ENCODE peak calls at places on chromosomes 12 and 14, in six cellular contexts. B, V, M, W, Q and L are unnamed samples.

GRCh38 chr12:7555752-7556151 is 52.2 kb upstream of the CD163 start:
- DNase-seq in B (no peak), V (no peak), M (peak; percentile 6), W (no peak), Q (no peak), L (peak; percentile 7)

GRCh38 chr12:51977320-51977753 is 25.8 kb downstream of the ACVR1B start:
- DNase-seq in B (peak; percentile 27), V (no peak), M (no peak), W (no peak), Q (no peak), L (no peak)

GRCh38 chr12:12474931-12475485 is 87.7 kb downstream of the DUSP16 start:
- DNase-seq in B (no peak), V (peak; percentile 26), M (peak; percentile 64), W (peak; percentile 87), Q (no peak), L (no peak)

GRCh38 chr12:105978686-105979085 is 160.1 kb downstream of the NUAK1 start:
- DNase-seq in B (no peak), V (no peak), M (no peak), W (no peak), Q (no peak), L (no peak)

GRCh38 chr12:76025601-76026575 is 5.7 kb downstream of the PHLDA1 start:
- DNase-seq in B (no peak), V (no peak), M (no peak), W (no peak), Q (no peak), L (no peak)

GRCh38 chr14:32434180-32434579 is 105.1 kb downstream of the AKAP6 start:
- DNase-seq in B (no peak), V (no peak), M (peak; percentile 30), W (no peak), Q (no peak), L (no peak)

GRCh38 chr14:75286313-75286712 is 7.7 kb downstream of the FOS start:
- DNase-seq in B (no peak), V (no peak), M (no peak), W (no peak), Q (no peak), L (peak; percentile 41)

GRCh38 chr14:30921305-30921704 is 46.9 kb downstream of the COCH start:
- DNase-seq in B (no peak), V (no peak), M (no peak), W (no peak), Q (no peak), L (no peak)

GRCh38 chr14:103517626-103518415 is 4.8 kb downstream of the CKB start:
- DNase-seq in B (no peak), V (peak; percentile 67), M (no peak), W (no peak), Q (no peak), L (peak; percentile 49)

GRCh38 chr14:99602054-99602787 is 1.8 kb downstream of the CCDC85C start:
- DNase-seq in B (peak; percentile 31), V (no peak), M (peak; percentile 55), W (no peak), Q (no peak), L (no peak)

GRCh38 chr14:64671591-64671990 is 32.6 kb upstream of the PLEKHG3 start:
- DNase-seq in B (peak; percentile 59), V (no peak), M (peak; percentile 50), W (no peak), Q (no peak), L (peak; percentile 85)

GRCh38 chr14:102342238-102342637 is 20.5 kb downstream of the CINP start:
- DNase-seq in B (no peak), V (no peak), M (no peak), W (no peak), Q (no peak), L (no peak)
- TF ChIP-seq CREB1 in B (no peak), V (no peak), M (no peak), W (no peak), Q (no peak), L (no peak)

GRCh38 chr14:23572841-23573240 is 5.2 kb upstream of the AP1G2 start:
- DNase-seq in B (peak; percentile 3), V (no peak), M (no peak), W (no peak), Q (no peak), L (no peak)
- TF ChIP-seq CREB1 in B (no peak), V (no peak), M (no peak), W (no peak), Q (no peak), L (no peak)

DNA sequence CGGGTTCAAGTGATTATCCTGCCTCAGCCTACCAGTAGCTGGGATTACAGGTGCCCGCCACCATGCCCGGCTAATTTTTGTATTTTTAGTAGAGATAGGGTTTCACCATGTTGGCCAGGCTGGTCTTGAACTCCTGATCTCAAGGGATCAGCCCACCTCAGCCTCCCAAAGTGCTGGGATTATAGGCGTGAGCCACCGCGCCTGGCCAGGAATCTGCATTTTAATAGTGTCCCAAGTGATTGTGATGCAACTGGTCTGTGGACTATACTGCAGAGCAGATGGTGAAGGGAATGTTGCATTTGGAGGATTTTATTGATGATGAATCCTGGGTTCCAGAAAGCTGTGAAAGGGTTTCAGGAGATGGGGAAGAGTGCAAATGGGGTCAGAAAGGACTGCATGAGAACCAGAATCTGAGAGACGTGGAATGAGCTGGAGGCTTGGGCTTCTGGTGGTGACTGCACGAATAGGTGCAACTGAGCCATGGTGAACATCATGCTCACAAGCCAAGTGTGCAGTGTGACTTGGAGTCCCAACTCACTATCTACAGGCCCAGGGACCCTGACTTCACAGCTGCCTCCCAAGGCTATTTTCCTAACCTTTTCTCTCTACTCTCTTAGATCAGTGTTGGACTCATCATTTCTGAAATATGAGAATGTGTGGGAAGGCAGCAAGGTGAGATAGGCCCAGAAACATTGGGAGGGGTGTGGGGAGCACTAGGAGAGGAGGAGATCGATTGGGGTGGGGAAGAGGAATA is 4.5 kb downstream of the RPS26 start:
- DNase-seq in B (no peak), V (no peak), M (peak; percentile 27), W (no peak), Q (no peak), L (peak; percentile 13)
- TF ChIP-seq CREB1 in B (no peak), V (no peak), M (no peak), W (no peak), Q (no peak), L (no peak)

GRCh38 chr12:32598688-32599087 is 80.4 kb upstream of the DNM1L start:
- DNase-seq in B (no peak), V (no peak), M (no peak), W (no peak), Q (no peak), L (no peak)

GRCh38 chr12:32605326-32606095 is 73.6 kb upstream of the DNM1L start:
- DNase-seq in B (no peak), V (no peak), M (no peak), W (no peak), Q (no peak), L (no peak)

GRCh38 chr12:32603071-32603470 is 76.0 kb upstream of the DNM1L start:
- DNase-seq in B (no peak), V (no peak), M (no peak), W (no peak), Q (no peak), L (no peak)

GRCh38 chr12:32604565-32604964 is 74.5 kb upstream of the DNM1L start:
- DNase-seq in B (no peak), V (no peak), M (no peak), W (no peak), Q (no peak), L (no peak)

DNA sequence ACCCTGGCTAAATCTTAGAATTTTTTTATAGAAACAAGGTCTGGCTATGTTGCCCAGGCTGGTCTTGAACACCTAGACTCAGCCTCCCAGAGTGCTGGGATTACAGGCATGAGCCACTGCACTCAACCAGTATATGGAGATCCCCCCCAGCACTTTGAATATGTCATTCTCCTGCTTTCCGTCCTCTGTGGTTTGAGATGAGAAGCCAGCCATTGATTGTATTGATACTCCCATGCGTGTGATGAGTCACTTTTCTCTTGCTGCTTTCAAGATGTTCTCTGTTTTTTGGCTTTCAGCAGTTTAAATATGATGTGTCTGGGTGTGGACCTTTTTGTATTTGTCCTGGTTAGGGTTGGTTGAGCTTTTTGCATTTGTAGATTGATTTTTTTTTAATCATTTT is 75.2 kb upstream of the DNM1L start:
- DNase-seq in B (no peak), V (no peak), M (no peak), W (peak; percentile 66), Q (no peak), L (no peak)
- TF ChIP-seq CREB1 in B (no peak), V (no peak), M (no peak), W (peak; percentile 51), Q (no peak), L (no peak)

DNA sequence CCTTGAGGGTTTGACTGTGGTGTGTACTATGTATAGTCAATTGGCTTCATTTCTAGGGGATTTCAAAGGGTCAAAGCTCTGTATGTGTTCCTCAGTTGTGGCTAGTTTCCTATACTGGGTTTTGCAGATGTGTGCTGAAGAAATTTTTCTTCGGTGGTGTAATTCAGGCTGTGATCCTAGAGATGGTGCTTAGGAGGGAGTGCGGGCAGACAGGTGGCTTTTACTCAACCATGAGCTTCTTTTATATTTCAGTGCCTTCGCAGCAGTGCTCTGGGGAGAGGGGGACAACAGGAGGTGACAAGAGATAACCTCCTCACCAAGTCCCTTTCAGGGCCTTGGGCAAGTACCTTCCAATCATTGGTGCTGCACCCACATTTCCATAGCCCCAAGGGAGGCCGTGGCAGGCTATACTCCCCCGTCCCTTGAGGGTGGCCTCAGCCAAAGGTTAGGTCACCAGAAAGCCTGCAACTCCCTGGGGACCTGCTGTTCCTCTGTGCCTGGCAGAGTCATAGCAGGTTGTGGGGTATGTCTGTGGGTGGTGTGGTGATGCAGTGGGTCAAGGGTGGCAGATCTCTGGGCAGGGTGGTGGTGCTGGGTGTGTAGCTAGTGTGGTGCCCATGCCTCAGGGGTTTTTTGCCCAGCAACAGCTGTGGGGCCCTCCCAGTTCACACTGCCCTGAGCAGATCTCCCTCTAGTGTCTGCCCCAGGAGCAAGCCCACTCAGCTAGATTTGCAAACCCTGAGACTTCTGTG is 37.0 kb upstream of the TMX1 start:
- DNase-seq in B (no peak), V (no peak), M (no peak), W (peak; percentile 81), Q (no peak), L (no peak)
- TF ChIP-seq CREB1 in B (no peak), V (no peak), M (no peak), W (no peak), Q (no peak), L (no peak)

DNA sequence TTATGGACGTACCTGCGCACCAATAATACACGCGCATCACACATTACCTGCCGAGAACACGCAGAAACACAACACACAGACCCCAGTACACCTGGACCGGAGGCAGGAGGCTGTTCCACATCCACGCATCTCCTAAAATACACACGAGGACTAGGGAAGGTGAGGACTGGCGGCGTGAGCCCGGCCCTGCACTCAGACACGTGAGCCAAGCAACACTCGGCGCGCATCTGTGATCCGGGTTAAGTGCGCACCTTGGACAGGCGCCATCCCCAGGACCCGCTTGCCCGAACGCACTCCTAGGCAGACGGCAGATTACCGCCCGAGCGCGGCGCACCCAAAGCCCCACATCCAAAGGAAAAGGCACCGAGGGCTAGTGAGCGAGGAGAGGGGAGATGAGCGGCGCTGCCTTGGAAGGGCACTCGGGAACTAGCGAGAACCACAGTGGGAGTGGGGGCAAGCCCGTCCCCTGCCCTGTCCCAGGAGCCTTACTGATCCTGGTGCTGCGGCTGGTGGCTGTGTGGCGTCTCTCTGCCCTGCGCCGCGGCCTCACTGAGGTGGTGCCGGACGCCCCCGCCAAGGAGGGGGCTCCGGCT is 417 bp downstream of the GLS2 start:
- DNase-seq in B (peak; percentile 32), V (peak; percentile 83), M (no peak), W (no peak), Q (peak; percentile 70), L (peak; percentile 77)
- TF ChIP-seq CREB1 in B (no peak), V (peak; percentile 91), M (no peak), W (no peak), Q (no peak), L (peak; percentile 52)